ENCODE peak calls at places on chromosomes 6 and 20, in nine cellular contexts. J, E, I, Z, F, H, V, O and W are unnamed samples.

GRCh38 chr6:79066828-79067227 is 11.2 kb downstream of the PHIP start:
- DNase-seq in H (no peak), V (no peak), I (no peak), E (no peak), Z (no peak), J (no peak), O (no peak), F (no peak), W (no peak)

GRCh38 chr6:160010067-160010466 is 41.2 kb downstream of the IGF2R start:
- DNase-seq in I (peak), Z (no peak), J (no peak), O (no peak), F (no peak), E (no peak), V (no peak), H (peak), W (no peak)

GRCh38 chr20:56328861-56329260 is 29.9 kb upstream of the FAM210B start:
- DNase-seq in J (peak), Z (no peak), V (no peak), H (peak), E (no peak), F (no peak), O (peak), I (peak), W (no peak)

GRCh38 chr6:142871910-142872331 is 73.1 kb downstream of the HIVEP2 start:
- DNase-seq in I (peak), V (no peak), F (no peak), O (no peak), E (peak), H (peak), J (no peak), Z (peak), W (no peak)

GRCh38 chr20:46978871-46979536 is 84.4 kb downstream of the EYA2 start:
- DNase-seq in V (no peak), J (no peak), I (no peak), O (peak), E (no peak), Z (no peak), H (peak), F (no peak), W (no peak)

GRCh38 chr20:17772005-17772343 is 72.2 kb downstream of the BANF2 start:
- DNase-seq in J (no peak), O (no peak), Z (no peak), F (no peak), V (no peak), I (no peak), E (no peak), H (no peak), W (no peak)

GRCh38 chr20:44817143-44817910 is 7.0 kb upstream of the RIMS4 start:
- DNase-seq in E (no peak), Z (no peak), V (no peak), H (no peak), I (no peak), J (no peak), F (no peak), O (no peak), W (no peak)

GRCh38 chr6:104607501-104607900 is 252.2 kb downstream of the HACE1 start:
- DNase-seq in V (no peak), J (no peak), O (no peak), E (no peak), Z (no peak), H (no peak), I (no peak), F (no peak), W (no peak)

GRCh38 chr6:137161975-137162374 is 11.5 kb downstream of the IL22RA2 start:
- DNase-seq in F (no peak), Z (no peak), E (no peak), J (no peak), I (no peak), O (no peak), H (peak), V (no peak), W (no peak)

GRCh38 chr6:93684339-93684738 is 265.0 kb upstream of the EPHA7 start:
- DNase-seq in I (no peak), V (no peak), F (no peak), O (no peak), Z (no peak), J (no peak), H (no peak), E (no peak), W (no peak)

GRCh38 chr6:70838907-70839285 is 118.0 kb downstream of the B3GAT2 start:
- DNase-seq in E (no peak), I (no peak), F (no peak), O (no peak), Z (no peak), J (no peak), V (no peak), H (no peak), W (no peak)

GRCh38 chr6:70839286-70840266 is 117.3 kb downstream of the B3GAT2 start:
- DNase-seq in O (no peak), E (no peak), F (no peak), Z (no peak), V (no peak), I (no peak), H (no peak), J (no peak), W (no peak)

GRCh38 chr6:70831427-70831826 is 125.4 kb downstream of the B3GAT2 start:
- DNase-seq in I (no peak), V (no peak), Z (no peak), O (no peak), E (no peak), H (no peak), J (no peak), F (no peak), W (no peak)

DNA sequence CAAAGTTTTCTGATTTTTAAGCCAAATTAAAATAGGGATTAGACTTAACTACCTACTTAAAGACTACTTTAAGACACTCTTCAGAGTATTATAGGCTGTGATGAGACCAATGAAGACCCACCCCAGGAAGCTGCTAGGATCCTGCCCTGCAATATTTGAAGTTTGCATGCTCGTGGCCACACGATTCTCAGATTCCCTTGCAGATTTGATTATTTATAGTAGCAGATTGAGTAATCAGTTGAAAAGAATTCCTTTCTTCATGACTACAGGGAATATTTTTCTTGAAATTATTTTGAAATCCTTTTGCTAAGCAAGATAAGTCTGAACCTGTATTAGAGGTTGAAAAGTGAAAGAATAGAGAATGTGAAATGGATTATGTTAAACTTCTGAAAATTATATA is 122.3 kb downstream of the B3GAT2 start:
- DNase-seq in Z (no peak), J (no peak), F (no peak), O (no peak), E (no peak), H (peak), I (peak), V (no peak), W (no peak)
- TF ChIP-seq CTCF in Z (no peak), J (no peak), F (no peak), O (no peak), E (no peak), H (no peak), I (no peak), V (no peak), W (no peak)

DNA sequence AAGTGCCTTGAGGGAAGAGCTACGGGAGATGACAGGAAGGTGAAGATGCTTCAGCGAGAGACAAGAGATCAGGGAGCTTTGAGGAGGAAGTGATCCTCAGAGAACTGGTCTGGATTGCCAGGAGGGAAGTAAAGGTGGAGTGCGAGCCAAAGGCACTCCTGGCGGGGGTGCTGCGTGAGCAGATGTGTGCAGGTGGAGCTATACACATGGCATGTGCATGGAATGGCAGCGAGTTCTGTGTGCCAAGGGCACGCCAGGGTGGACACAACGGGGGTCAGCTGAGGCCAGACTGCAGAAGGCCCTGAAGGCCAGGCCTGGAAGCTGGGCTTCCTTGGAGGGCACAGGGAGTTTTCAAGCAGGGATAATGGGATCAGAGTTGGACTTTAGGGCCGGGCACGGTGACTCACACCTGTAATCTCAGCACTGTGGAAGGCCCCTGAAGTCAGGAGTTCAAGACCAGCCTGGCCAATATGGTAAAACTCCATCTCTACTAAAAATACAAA is 6.2 kb downstream of the PXMP4 start:
- DNase-seq in E (no peak), I (no peak), Z (no peak), F (no peak), J (no peak), H (no peak), V (no peak), O (no peak), W (no peak)
- TF ChIP-seq CTCF in E (no peak), I (no peak), Z (no peak), F (no peak), J (no peak), H (no peak), V (no peak), O (no peak), W (no peak)

GRCh38 chr6:52410979-52411378 is 9.2 kb upstream of the EFHC1 start:
- DNase-seq in I (peak), H (no peak), O (no peak), V (no peak), E (no peak), F (no peak), Z (no peak), J (no peak), W (no peak)

GRCh38 chr6:52403627-52404026 is 16.5 kb upstream of the EFHC1 start:
- DNase-seq in H (no peak), I (no peak), E (no peak), F (no peak), V (peak), O (no peak), J (no peak), Z (no peak), W (no peak)

GRCh38 chr6:52409499-52409898 is 10.6 kb upstream of the EFHC1 start:
- DNase-seq in H (peak), I (no peak), Z (no peak), V (no peak), O (no peak), F (no peak), J (no peak), E (no peak), W (no peak)

GRCh38 chr6:52405243-52405642 is 14.9 kb upstream of the EFHC1 start:
- DNase-seq in V (no peak), F (no peak), Z (no peak), J (no peak), E (no peak), I (no peak), O (no peak), H (no peak), W (no peak)

GRCh38 chr6:52407467-52407866 is 12.7 kb upstream of the EFHC1 start:
- DNase-seq in Z (peak), V (no peak), E (no peak), I (peak), J (peak), H (peak), O (no peak), F (no peak), W (no peak)
- TF ChIP-seq CTCF in Z (no peak), V (no peak), E (peak), I (peak), J (peak), H (peak), O (peak), F (peak), W (peak)

GRCh38 chr20:60857708-60858107 is 394.4 kb upstream of the CDH4 start:
- DNase-seq in F (no peak), Z (no peak), J (peak), H (no peak), V (no peak), I (no peak), E (peak), O (no peak), W (no peak)

GRCh38 chr20:60851826-60852704 is 400.0 kb upstream of the CDH4 start:
- DNase-seq in V (no peak), O (peak), J (peak), F (no peak), E (no peak), H (no peak), I (no peak), Z (no peak), W (no peak)
- TF ChIP-seq CTCF in V (no peak), O (peak), J (peak), F (peak), E (peak), H (no peak), I (peak), Z (peak), W (no peak)

DNA sequence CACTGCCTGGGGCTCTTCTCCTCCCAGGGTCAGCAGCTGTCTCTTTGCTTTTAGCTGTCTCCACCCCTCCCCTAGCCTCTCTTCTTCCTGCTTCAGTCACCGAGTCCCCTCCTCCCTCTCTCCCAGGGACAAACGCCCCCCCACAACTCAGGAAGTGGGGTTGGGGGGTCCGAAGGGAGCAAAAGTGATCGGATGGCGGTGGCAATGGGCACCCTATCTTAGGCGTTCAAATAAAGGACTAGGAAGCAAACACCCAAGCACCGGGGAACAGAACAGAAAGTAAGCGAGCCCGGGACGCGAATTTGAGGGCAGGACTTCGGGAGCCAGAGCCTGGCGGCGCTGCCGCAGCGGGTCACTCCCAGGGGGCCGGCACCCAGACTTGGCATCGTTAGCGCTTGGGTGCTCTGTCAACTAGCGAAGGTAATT is 951 bp upstream of the ITPR3 start:
- DNase-seq in J (no peak), O (no peak), F (peak), E (no peak), I (no peak), Z (peak), H (no peak), V (no peak), W (no peak)
- TF ChIP-seq CTCF in J (no peak), O (no peak), F (no peak), E (no peak), I (peak), Z (no peak), H (no peak), V (no peak), W (no peak)

DNA sequence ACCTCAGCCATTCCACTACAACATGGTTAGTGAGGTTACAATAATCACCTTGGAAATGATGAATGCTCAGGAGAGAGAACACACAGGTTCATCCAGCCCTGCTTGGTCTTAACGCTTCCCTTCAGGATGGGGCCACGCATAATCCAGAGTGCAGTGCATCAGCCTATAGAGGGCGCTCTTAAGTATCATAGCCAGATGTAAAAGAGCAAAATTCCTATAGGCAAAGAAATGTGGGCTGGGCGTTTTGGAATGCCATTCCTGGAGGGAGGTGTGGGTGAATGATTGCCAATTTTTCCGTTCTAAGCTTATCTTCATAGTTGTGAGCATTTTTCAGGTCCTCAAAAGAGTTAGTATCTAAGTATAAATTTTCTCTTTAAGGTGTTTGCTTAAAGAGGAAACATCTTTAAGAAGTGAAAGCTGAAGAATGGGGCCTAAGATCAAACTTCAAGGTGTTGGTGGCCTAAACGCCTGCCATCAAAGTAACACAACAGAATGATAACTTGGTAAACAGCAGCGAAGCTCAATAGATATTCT is 1.8 kb downstream of the RIPOR2 start:
- DNase-seq in O (no peak), V (no peak), I (no peak), Z (no peak), F (no peak), E (no peak), H (peak), J (peak), W (no peak)
- TF ChIP-seq CTCF in O (peak), V (no peak), I (peak), Z (peak), F (peak), E (peak), H (peak), J (peak), W (no peak)

GRCh38 chr6:111689946-111690345 is 84.3 kb upstream of the TRAF3IP2 start:
- DNase-seq in O (no peak), J (no peak), V (no peak), Z (no peak), F (no peak), H (no peak), E (peak), I (no peak), W (no peak)

GRCh38 chr6:111687652-111688051 is 82.0 kb upstream of the TRAF3IP2 start:
- DNase-seq in O (no peak), I (no peak), J (no peak), E (no peak), H (no peak), Z (no peak), F (no peak), V (no peak), W (no peak)

GRCh38 chr6:111689419-111689818 is 83.7 kb upstream of the TRAF3IP2 start:
- DNase-seq in F (no peak), E (no peak), H (no peak), I (no peak), Z (no peak), V (no peak), O (no peak), J (no peak), W (no peak)

GRCh38 chr6:111692327-111693164 is 86.9 kb upstream of the TRAF3IP2 start:
- DNase-seq in V (no peak), Z (no peak), E (no peak), I (no peak), J (no peak), O (no peak), H (no peak), F (no peak), W (no peak)

GRCh38 chr6:111691345-111692225 is 85.9 kb upstream of the TRAF3IP2 start:
- DNase-seq in O (no peak), H (peak), E (no peak), J (no peak), V (no peak), Z (no peak), F (no peak), I (no peak), W (no peak)
- TF ChIP-seq CTCF in O (no peak), H (no peak), E (no peak), J (no peak), V (no peak), Z (no peak), F (no peak), I (no peak), W (no peak)

DNA sequence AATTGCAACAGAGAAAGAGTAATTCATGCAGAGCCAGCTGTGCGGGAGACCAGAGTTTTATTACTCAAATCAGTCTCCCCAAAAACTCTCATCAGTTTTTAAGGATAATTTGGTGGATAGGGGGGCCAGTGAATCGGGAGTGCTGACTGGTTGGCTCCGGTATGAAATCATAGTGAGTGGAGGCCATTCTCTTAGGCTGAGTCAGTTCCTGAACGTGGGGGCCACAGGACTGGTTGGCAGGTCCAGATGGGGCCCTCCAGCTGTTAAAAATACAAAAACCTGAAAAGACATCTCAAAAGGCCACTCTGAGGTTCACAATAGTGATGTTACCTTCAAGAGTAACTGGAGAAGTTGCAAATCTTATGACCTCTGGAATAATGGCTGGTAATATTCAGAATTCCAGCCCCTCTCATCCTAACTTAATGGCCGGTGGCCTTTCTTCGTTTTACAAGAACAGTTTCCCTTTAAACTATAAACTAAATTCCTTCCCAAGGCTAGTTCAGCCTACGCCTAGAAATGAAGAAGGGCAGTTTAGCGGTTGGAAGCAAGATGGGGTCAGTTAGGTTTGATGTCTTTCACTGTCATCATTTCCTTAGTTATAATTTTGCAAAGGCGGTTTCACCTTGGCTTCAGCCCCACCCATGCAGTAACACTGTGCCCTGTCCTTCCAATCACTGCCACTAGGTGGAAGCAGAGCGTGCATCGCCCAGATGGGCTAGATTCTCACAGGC is 6.8 kb upstream of the MICA start:
- DNase-seq in V (peak), I (peak), Z (peak), E (no peak), F (peak), J (peak), O (peak), H (peak), W (no peak)
- TF ChIP-seq CTCF in V (peak), I (peak), Z (peak), E (peak), F (peak), J (peak), O (peak), H (peak), W (peak)